ENCODE peak calls at places on chromosome 15, in four cellular contexts. One of them, this sample, is unnamed.

GRCh38 chr15:37106490-37107001 is 6.2 kb upstream of the MEIS2 start:
- DNase-seq in BJ: no peak
- DNase-seq in GM12865: peak; percentile 63
- DNase-seq in tibial artery: no peak
- DNase-seq in this sample: no peak

GRCh38 chr15:47803767-47804166 is 86.5 kb downstream of the SEMA6D start:
- DNase-seq in BJ: no peak
- DNase-seq in GM12865: no peak
- DNase-seq in tibial artery: no peak
- DNase-seq in this sample: no peak

GRCh38 chr15:68517285-68517711 is 61.5 kb upstream of the CORO2B start:
- DNase-seq in BJ: peak; percentile 81
- DNase-seq in GM12865: no peak
- DNase-seq in tibial artery: peak; percentile 82
- DNase-seq in this sample: no peak

GRCh38 chr15:66833803-66834202 is 131.8 kb downstream of the SMAD6 start:
- DNase-seq in BJ: no peak
- DNase-seq in GM12865: no peak
- DNase-seq in tibial artery: no peak
- DNase-seq in this sample: no peak

GRCh38 chr15:65211157-65211982 is at the start of gene CILP:
- DNase-seq in BJ: no peak
- DNase-seq in GM12865: no peak
- DNase-seq in tibial artery: no peak
- DNase-seq in this sample: no peak

GRCh38 chr15:79815468-79815867 is 81.3 kb downstream of the MTHFS start:
- DNase-seq in BJ: no peak
- DNase-seq in GM12865: no peak
- DNase-seq in tibial artery: no peak
- DNase-seq in this sample: no peak

GRCh38 chr15:64703632-64703959 is 71.8 kb downstream of the RBPMS2 start:
- DNase-seq in BJ: no peak
- DNase-seq in GM12865: no peak
- DNase-seq in tibial artery: no peak
- DNase-seq in this sample: no peak

GRCh38 chr15:79091204-79091867 is 756 bp upstream of the RASGRF1 start:
- DNase-seq in BJ: no peak
- DNase-seq in GM12865: peak; percentile 18
- DNase-seq in tibial artery: peak; percentile 40
- DNase-seq in this sample: no peak

GRCh38 chr15:60479711-60480110 is 769 bp upstream of the ICE2 start:
- DNase-seq in BJ: no peak
- DNase-seq in GM12865: peak; percentile 52
- DNase-seq in tibial artery: no peak
- DNase-seq in this sample: no peak

GRCh38 chr15:74203914-74204431 is 1.4 kb upstream of the STRA6 start:
- DNase-seq in BJ: no peak
- DNase-seq in GM12865: no peak
- DNase-seq in tibial artery: peak; percentile 94
- DNase-seq in this sample: no peak
- TF ChIP-seq CTCF in BJ: no peak
- TF ChIP-seq CTCF in GM12865: no peak
- TF ChIP-seq CTCF in tibial artery: no peak
- TF ChIP-seq CTCF in this sample: no peak

GRCh38 chr15:28098360-28098765 is 752 bp downstream of the OCA2 start:
- DNase-seq in BJ: no peak
- DNase-seq in GM12865: no peak
- DNase-seq in tibial artery: no peak
- DNase-seq in this sample: no peak

GRCh38 chr15:28097656-28098359 is 1.3 kb downstream of the OCA2 start:
- DNase-seq in BJ: no peak
- DNase-seq in GM12865: no peak
- DNase-seq in tibial artery: peak; percentile 45
- DNase-seq in this sample: no peak

GRCh38 chr15:28100516-28101195 is 1.5 kb upstream of the OCA2 start:
- DNase-seq in BJ: no peak
- DNase-seq in GM12865: no peak
- DNase-seq in tibial artery: no peak
- DNase-seq in this sample: no peak

GRCh38 chr15:28099555-28100140 is 533 bp upstream of the OCA2 start:
- DNase-seq in BJ: no peak
- DNase-seq in GM12865: no peak
- DNase-seq in tibial artery: peak; percentile 85
- DNase-seq in this sample: no peak

DNA sequence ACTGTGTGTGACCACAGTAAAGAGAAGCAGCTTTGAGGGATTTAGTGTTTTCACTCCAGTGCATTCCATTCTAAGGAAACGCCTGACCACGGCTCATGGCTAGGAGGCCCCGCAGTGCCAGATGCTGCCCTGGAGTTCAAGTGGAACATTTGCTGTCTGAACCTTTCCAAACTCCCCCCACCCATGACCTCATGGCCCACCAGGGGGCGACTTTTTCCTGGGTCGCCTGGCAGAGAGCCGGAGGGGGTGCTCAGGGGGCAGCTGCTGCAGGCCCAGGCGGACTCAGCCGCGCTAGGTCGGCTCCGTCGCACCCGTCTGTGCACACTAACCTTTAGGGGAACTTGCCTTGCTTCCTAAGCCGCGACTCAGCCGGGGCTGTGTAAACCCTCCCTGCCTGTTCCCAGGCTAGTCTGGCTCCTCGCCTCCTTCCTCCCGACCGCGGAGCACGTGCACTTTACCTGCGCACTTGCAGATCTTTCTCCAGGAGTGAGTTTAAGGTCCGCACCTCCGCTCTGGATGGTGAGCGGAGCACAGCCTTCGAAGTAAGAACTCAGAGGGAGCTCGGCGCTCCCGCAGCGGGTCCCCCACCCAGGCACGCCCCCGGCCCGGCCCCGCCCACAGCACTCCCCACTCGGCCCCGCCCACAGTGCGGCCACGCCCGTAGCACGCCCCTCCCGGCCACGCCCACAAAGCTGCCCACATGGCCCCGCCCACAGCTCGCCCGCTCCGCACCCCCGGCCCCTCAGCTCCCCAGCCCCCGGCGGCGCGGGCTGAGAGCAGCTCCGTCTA is at the start of gene OCA2:
- DNase-seq in BJ: peak; percentile 9
- DNase-seq in GM12865: no peak
- DNase-seq in tibial artery: peak; percentile 80
- DNase-seq in this sample: peak; percentile 70
- TF ChIP-seq CTCF in BJ: peak; percentile 41
- TF ChIP-seq CTCF in GM12865: no peak
- TF ChIP-seq CTCF in tibial artery: no peak
- TF ChIP-seq CTCF in this sample: peak; percentile 56

GRCh38 chr15:70095387-70096214 is 2.1 kb downstream of the TLE3 start:
- DNase-seq in BJ: no peak
- DNase-seq in GM12865: peak; percentile 58
- DNase-seq in tibial artery: peak; percentile 73
- DNase-seq in this sample: peak; percentile 60
- TF ChIP-seq CTCF in BJ: no peak
- TF ChIP-seq CTCF in GM12865: no peak
- TF ChIP-seq CTCF in tibial artery: no peak
- TF ChIP-seq CTCF in this sample: no peak

GRCh38 chr15:74410502-74410901 is 23.3 kb downstream of the SEMA7A start:
- DNase-seq in BJ: no peak
- DNase-seq in GM12865: no peak
- DNase-seq in tibial artery: no peak
- DNase-seq in this sample: no peak
- TF ChIP-seq CTCF in BJ: no peak
- TF ChIP-seq CTCF in GM12865: no peak
- TF ChIP-seq CTCF in tibial artery: no peak
- TF ChIP-seq CTCF in this sample: no peak

GRCh38 chr15:43204016-43204901 is 16.6 kb downstream of the EPB42 start:
- DNase-seq in BJ: no peak
- DNase-seq in GM12865: peak; percentile 52
- DNase-seq in tibial artery: no peak
- DNase-seq in this sample: no peak
- TF ChIP-seq CTCF in BJ: peak; percentile 77
- TF ChIP-seq CTCF in GM12865: peak; percentile 62
- TF ChIP-seq CTCF in tibial artery: peak; percentile 33
- TF ChIP-seq CTCF in this sample: peak; percentile 20

GRCh38 chr15:96325579-96326331 is 4.7 kb upstream of the NR2F2 start:
- DNase-seq in BJ: no peak
- DNase-seq in GM12865: no peak
- DNase-seq in tibial artery: no peak
- DNase-seq in this sample: no peak

GRCh38 chr15:96328101-96328958 is 2.2 kb upstream of the NR2F2 start:
- DNase-seq in BJ: no peak
- DNase-seq in GM12865: no peak
- DNase-seq in tibial artery: no peak
- DNase-seq in this sample: no peak

GRCh38 chr15:96326551-96327154 is 3.8 kb upstream of the NR2F2 start:
- DNase-seq in BJ: no peak
- DNase-seq in GM12865: no peak
- DNase-seq in tibial artery: peak; percentile 78
- DNase-seq in this sample: no peak

GRCh38 chr15:96329403-96329981 is 1.0 kb upstream of the NR2F2 start:
- DNase-seq in BJ: no peak
- DNase-seq in GM12865: no peak
- DNase-seq in tibial artery: no peak
- DNase-seq in this sample: no peak

DNA sequence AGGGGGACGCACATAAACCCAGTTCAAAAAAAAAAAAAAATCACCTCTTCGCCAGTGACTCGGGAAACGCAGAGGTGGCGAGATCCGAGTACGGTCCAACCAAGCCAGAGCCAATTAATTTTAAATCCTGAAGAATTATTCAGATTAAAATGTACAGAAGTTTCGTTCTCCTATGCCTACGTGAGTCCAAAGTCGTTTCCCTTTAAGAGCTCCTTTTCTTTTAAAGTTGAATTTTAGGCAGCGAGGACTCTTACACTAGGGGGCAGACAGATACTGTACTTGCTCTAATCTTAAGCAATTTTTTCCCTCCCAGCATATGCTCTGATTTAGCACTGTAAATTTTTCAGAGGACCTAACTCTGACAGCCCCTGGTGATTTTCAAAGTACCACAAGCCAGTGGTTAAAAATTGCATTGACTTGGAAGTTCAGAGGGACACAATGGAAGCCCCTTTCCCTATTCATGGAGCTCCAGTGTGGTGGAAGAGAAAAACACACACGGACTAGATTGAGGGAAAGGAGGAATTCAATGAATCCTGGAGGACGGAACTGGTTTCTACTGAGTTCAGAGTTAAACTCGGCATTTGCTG is 3.3 kb upstream of the NR2F2 start:
- DNase-seq in BJ: peak; percentile 72
- DNase-seq in GM12865: peak; percentile 55
- DNase-seq in tibial artery: no peak
- DNase-seq in this sample: no peak
- TF ChIP-seq CTCF in BJ: peak; percentile 74
- TF ChIP-seq CTCF in GM12865: peak; percentile 44
- TF ChIP-seq CTCF in tibial artery: peak; percentile 78
- TF ChIP-seq CTCF in this sample: peak; percentile 58

GRCh38 chr15:86115138-86115801 is 35.6 kb downstream of the AGBL1 start:
- DNase-seq in BJ: no peak
- DNase-seq in GM12865: no peak
- DNase-seq in tibial artery: no peak
- DNase-seq in this sample: no peak
- TF ChIP-seq CTCF in BJ: no peak
- TF ChIP-seq CTCF in GM12865: no peak
- TF ChIP-seq CTCF in tibial artery: no peak
- TF ChIP-seq CTCF in this sample: no peak